ENCODE peak calls at places on chromosomes 16 and 17, in five cellular contexts. One of them, this sample, is unnamed. For H3K36me3 and H3K4me1, the result is how much of the 10 kb centered on the place peaks cover.

GRCh38 chr17:82213251-82214011 is 789 bp upstream of the CCDC57 start:
- DNase-seq in left ventricle myocardium inferior: no peak
- DNase-seq in ascending aorta: peak
- DNase-seq in tibial artery: no peak
- DNase-seq in GM23248: peak
- DNase-seq in this sample: peak

GRCh38 chr16:62977876-62978275 is 941.6 kb upstream of the CDH8 start:
- DNase-seq in left ventricle myocardium inferior: no peak
- DNase-seq in ascending aorta: no peak
- DNase-seq in tibial artery: no peak
- DNase-seq in GM23248: no peak
- DNase-seq in this sample: no peak

GRCh38 chr16:66901626-66902025 is 17.1 kb downstream of the CDH16 start:
- DNase-seq in left ventricle myocardium inferior: peak
- DNase-seq in ascending aorta: no peak
- DNase-seq in tibial artery: no peak
- DNase-seq in GM23248: no peak
- DNase-seq in this sample: no peak

GRCh38 chr17:58531661-58532554 is 17.5 kb upstream of the MTMR4 start:
- DNase-seq in left ventricle myocardium inferior: peak
- DNase-seq in ascending aorta: peak
- DNase-seq in tibial artery: peak
- DNase-seq in GM23248: peak
- DNase-seq in this sample: peak

GRCh38 chr16:18050777-18051176 is 285.8 kb downstream of the NPIPA8 start:
- DNase-seq in left ventricle myocardium inferior: no peak
- DNase-seq in ascending aorta: no peak
- DNase-seq in tibial artery: no peak
- DNase-seq in GM23248: no peak
- DNase-seq in this sample: no peak

GRCh38 chr17:64032081-64032480 is 11.6 kb upstream of the ICAM2 start:
- DNase-seq in left ventricle myocardium inferior: no peak
- DNase-seq in ascending aorta: peak
- DNase-seq in tibial artery: no peak
- DNase-seq in GM23248: peak
- DNase-seq in this sample: no peak

GRCh38 chr16:78742501-78743283 is 643.2 kb downstream of the WWOX start:
- DNase-seq in left ventricle myocardium inferior: no peak
- DNase-seq in ascending aorta: peak
- DNase-seq in tibial artery: peak
- DNase-seq in GM23248: no peak
- DNase-seq in this sample: no peak

GRCh38 chr16:20911361-20911760 is 10.8 kb downstream of the LYRM1 start:
- DNase-seq in left ventricle myocardium inferior: no peak
- DNase-seq in ascending aorta: no peak
- DNase-seq in tibial artery: no peak
- DNase-seq in GM23248: peak
- DNase-seq in this sample: no peak

GRCh38 chr17:1365445-1366039 is 34.5 kb downstream of the YWHAE start:
- DNase-seq in left ventricle myocardium inferior: no peak
- DNase-seq in ascending aorta: peak
- DNase-seq in tibial artery: peak
- DNase-seq in GM23248: peak
- DNase-seq in this sample: peak

GRCh38 chr17:19712436-19713004 is 3.9 kb downstream of the SLC47A2 start:
- DNase-seq in left ventricle myocardium inferior: no peak
- DNase-seq in ascending aorta: peak
- DNase-seq in tibial artery: no peak
- DNase-seq in GM23248: no peak
- DNase-seq in this sample: no peak

GRCh38 chr16:81718637-81719036 is 60.5 kb upstream of the PLCG2 start:
- DNase-seq in left ventricle myocardium inferior: peak
- DNase-seq in ascending aorta: no peak
- DNase-seq in tibial artery: no peak
- DNase-seq in GM23248: no peak
- DNase-seq in this sample: no peak

GRCh38 chr17:51346218-51346982 is 86.1 kb downstream of the UTP18 start:
- DNase-seq in left ventricle myocardium inferior: no peak
- DNase-seq in ascending aorta: no peak
- DNase-seq in tibial artery: no peak
- DNase-seq in GM23248: no peak
- DNase-seq in this sample: no peak

GRCh38 chr16:73251608-73252007 is 203.7 kb upstream of the ZFHX3 start:
- DNase-seq in left ventricle myocardium inferior: no peak
- DNase-seq in ascending aorta: no peak
- DNase-seq in tibial artery: no peak
- DNase-seq in GM23248: no peak
- DNase-seq in this sample: no peak
- H3K36me3 ChIP-seq in left ventricle myocardium inferior: under half
- H3K36me3 ChIP-seq in ascending aorta: under half
- H3K36me3 ChIP-seq in tibial artery: under half
- H3K36me3 ChIP-seq in GM23248: under half
- H3K36me3 ChIP-seq in this sample: under half

GRCh38 chr16:89319883-89320716 is 102.6 kb downstream of the ZNF778 start:
- DNase-seq in left ventricle myocardium inferior: no peak
- DNase-seq in ascending aorta: peak
- DNase-seq in tibial artery: no peak
- DNase-seq in GM23248: peak
- DNase-seq in this sample: no peak
- H3K4me1 ChIP-seq in left ventricle myocardium inferior: half or more
- H3K4me1 ChIP-seq in ascending aorta: half or more
- H3K4me1 ChIP-seq in tibial artery: half or more
- H3K4me1 ChIP-seq in GM23248: half or more
- H3K4me1 ChIP-seq in this sample: under half

DNA sequence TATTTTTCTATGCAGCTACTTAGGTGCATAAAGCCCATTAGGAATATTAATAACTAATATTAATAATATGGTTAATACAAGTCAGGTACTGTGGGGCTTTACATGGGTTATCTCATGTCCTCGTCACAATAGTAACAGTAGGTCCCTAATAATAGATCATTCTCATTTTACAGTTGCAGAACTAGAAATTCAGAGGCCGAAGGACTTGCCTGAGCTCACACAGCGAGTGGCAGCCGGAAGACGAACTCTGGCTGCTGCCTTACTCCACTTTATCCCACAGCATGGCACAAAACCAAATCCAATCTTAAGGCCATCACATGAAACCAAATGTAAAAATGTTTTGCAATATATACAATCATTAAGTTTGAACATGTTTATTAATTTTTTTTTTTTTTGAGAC is 13.6 kb downstream of the GNA13 start:
- DNase-seq in left ventricle myocardium inferior: no peak
- DNase-seq in ascending aorta: no peak
- DNase-seq in tibial artery: no peak
- DNase-seq in GM23248: no peak
- DNase-seq in this sample: no peak
- H3K36me3 ChIP-seq in left ventricle myocardium inferior: under half
- H3K36me3 ChIP-seq in ascending aorta: under half
- H3K36me3 ChIP-seq in tibial artery: under half
- H3K36me3 ChIP-seq in GM23248: under half
- H3K36me3 ChIP-seq in this sample: under half

GRCh38 chr17:78358538-78359215 is 1.2 kb downstream of the SOCS3 start:
- DNase-seq in left ventricle myocardium inferior: no peak
- DNase-seq in ascending aorta: no peak
- DNase-seq in tibial artery: no peak
- DNase-seq in GM23248: peak
- DNase-seq in this sample: peak
- H3K4me1 ChIP-seq in left ventricle myocardium inferior: half or more
- H3K4me1 ChIP-seq in ascending aorta: under half
- H3K4me1 ChIP-seq in tibial artery: half or more
- H3K4me1 ChIP-seq in GM23248: under half
- H3K4me1 ChIP-seq in this sample: under half

DNA sequence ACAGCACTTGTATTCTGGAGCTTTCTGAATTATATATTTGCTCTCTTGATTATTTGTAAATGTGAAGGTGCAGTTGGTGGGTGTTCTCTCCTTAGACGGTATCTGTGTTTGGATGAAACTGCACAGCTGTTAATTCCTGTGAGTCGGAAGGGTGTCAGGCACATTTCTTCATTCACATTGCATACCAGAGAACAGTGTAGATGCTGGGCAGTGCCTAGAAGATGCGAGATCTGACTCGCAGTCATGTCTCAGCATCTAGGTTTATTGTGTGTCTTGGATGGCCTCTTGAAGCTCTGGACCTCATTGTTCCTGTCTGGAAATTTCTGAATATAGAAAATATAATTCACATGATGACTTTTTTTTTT is 61.2 kb downstream of the CLEC16A start:
- DNase-seq in left ventricle myocardium inferior: no peak
- DNase-seq in ascending aorta: no peak
- DNase-seq in tibial artery: no peak
- DNase-seq in GM23248: peak
- DNase-seq in this sample: no peak
- H3K36me3 ChIP-seq in left ventricle myocardium inferior: under half
- H3K36me3 ChIP-seq in ascending aorta: under half
- H3K36me3 ChIP-seq in tibial artery: under half
- H3K36me3 ChIP-seq in GM23248: under half
- H3K36me3 ChIP-seq in this sample: under half

GRCh38 chr17:3002538-3003301 is 60.7 kb downstream of the OR1D5 start:
- DNase-seq in left ventricle myocardium inferior: no peak
- DNase-seq in ascending aorta: no peak
- DNase-seq in tibial artery: no peak
- DNase-seq in GM23248: no peak
- DNase-seq in this sample: no peak

GRCh38 chr17:3005696-3006095 is 57.7 kb downstream of the OR1D5 start:
- DNase-seq in left ventricle myocardium inferior: no peak
- DNase-seq in ascending aorta: no peak
- DNase-seq in tibial artery: no peak
- DNase-seq in GM23248: no peak
- DNase-seq in this sample: no peak

GRCh38 chr17:3004925-3005324 is 58.5 kb downstream of the OR1D5 start:
- DNase-seq in left ventricle myocardium inferior: no peak
- DNase-seq in ascending aorta: no peak
- DNase-seq in tibial artery: no peak
- DNase-seq in GM23248: no peak
- DNase-seq in this sample: no peak

GRCh38 chr17:3003401-3004149 is 59.8 kb downstream of the OR1D5 start:
- DNase-seq in left ventricle myocardium inferior: peak
- DNase-seq in ascending aorta: no peak
- DNase-seq in tibial artery: peak
- DNase-seq in GM23248: no peak
- DNase-seq in this sample: no peak

DNA sequence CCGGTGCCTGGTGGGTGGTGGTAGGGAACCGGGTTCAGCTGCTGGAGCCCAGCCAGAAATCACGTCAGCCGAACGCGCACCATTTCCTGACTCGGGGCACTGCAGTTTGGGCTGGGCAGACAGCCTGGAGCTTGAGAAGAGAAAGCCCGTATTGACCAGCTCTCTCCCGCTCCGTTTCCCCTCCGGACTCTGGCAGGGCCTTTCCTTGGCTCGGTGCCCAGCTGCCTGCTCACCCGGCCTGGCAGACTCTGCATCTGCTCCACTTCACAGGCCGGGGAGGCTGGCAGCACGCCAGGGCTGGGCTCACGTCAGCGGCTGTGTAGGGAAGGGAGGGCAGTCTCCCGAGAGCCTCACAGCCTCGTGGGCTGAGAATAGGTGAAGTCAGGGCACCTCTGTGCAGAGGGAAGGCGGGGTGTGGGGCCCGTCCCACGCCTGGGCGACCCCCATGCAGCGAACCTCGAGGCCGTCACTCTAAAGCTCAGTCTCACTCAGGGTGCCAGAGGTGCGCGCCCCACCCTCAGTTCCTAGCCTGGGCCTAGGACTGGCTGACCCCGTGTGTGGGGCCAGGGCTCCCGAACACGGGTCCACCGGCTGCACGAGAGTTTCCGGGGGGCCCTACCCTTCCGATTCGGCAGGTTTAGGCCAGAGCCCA is 59.1 kb downstream of the OR1D5 start:
- DNase-seq in left ventricle myocardium inferior: peak
- DNase-seq in ascending aorta: peak
- DNase-seq in tibial artery: peak
- DNase-seq in GM23248: peak
- DNase-seq in this sample: no peak
- H3K4me1 ChIP-seq in left ventricle myocardium inferior: half or more
- H3K4me1 ChIP-seq in ascending aorta: under half
- H3K4me1 ChIP-seq in tibial artery: under half
- H3K4me1 ChIP-seq in GM23248: under half
- H3K4me1 ChIP-seq in this sample: under half

GRCh38 chr17:76560877-76561221 is 21.0 kb downstream of the PRCD start:
- DNase-seq in left ventricle myocardium inferior: no peak
- DNase-seq in ascending aorta: no peak
- DNase-seq in tibial artery: no peak
- DNase-seq in GM23248: peak
- DNase-seq in this sample: no peak

GRCh38 chr17:76561332-76561731 is 21.5 kb downstream of the PRCD start:
- DNase-seq in left ventricle myocardium inferior: no peak
- DNase-seq in ascending aorta: no peak
- DNase-seq in tibial artery: no peak
- DNase-seq in GM23248: peak
- DNase-seq in this sample: no peak

GRCh38 chr17:76560036-76560876 is 20.4 kb downstream of the PRCD start:
- DNase-seq in left ventricle myocardium inferior: no peak
- DNase-seq in ascending aorta: no peak
- DNase-seq in tibial artery: no peak
- DNase-seq in GM23248: no peak
- DNase-seq in this sample: no peak

GRCh38 chr17:76562734-76563148 is 22.9 kb downstream of the PRCD start:
- DNase-seq in left ventricle myocardium inferior: no peak
- DNase-seq in ascending aorta: no peak
- DNase-seq in tibial artery: no peak
- DNase-seq in GM23248: peak
- DNase-seq in this sample: no peak

DNA sequence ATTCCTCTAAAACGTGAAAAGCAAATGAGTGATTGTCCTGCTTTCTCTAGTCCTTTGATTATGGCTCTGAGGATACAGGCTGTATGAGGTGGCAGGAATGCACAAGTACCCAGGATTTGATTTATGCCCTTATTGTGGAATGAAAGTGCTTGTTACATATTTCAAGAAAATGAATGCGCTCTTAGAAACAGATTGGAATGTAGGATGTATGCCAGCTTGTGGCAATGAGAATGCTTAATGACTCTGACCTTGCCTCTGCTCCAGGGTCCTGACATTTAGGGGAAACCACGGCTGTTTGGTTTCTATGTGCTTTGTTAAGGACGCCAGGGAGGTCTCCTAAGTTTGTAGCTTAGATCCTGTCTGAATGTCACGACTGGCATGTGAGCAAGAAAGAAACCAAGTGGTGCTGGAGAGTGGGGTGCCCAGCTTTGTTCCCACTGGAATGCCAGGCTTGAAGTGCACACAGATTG is 22.0 kb downstream of the PRCD start:
- DNase-seq in left ventricle myocardium inferior: no peak
- DNase-seq in ascending aorta: no peak
- DNase-seq in tibial artery: no peak
- DNase-seq in GM23248: peak
- DNase-seq in this sample: no peak
- H3K36me3 ChIP-seq in left ventricle myocardium inferior: under half
- H3K36me3 ChIP-seq in ascending aorta: under half
- H3K36me3 ChIP-seq in tibial artery: under half
- H3K36me3 ChIP-seq in GM23248: under half
- H3K36me3 ChIP-seq in this sample: under half

This sample was measured in neural progenitor cell.